ENCODE peak calls at places on chromosome 11, in ten cellular contexts. C is lower leg skin, I is tibial nerve, A is nephron progenitor cell, V is AG04450, X is kidney epithelial cell, M is progenitor cell of endocrine pancreas, B is IMR-90, D is PC-3, Q is cardiac muscle cell. R is an unnamed sample.

GRCh38 chr11:105741488-105742020 is 131.7 kb downstream of the GRIA4 start:
- DNase-seq in Q (no peak), X (no peak), A (no peak), M (no peak), C (no peak), V (no peak), B (no peak), D (peak), I (no peak), R (no peak)

GRCh38 chr11:5712507-5712906 is 22.9 kb downstream of the TRIM22 start:
- DNase-seq in X (no peak), C (no peak), A (no peak), I (no peak), M (no peak), Q (peak), V (no peak), B (peak), D (peak), R (no peak)

GRCh38 chr11:69912911-69913451 is 93.8 kb upstream of the FGF3 start:
- DNase-seq in A (peak), I (no peak), V (no peak), M (no peak), X (no peak), Q (no peak), C (no peak), B (peak), D (no peak), R (peak)

GRCh38 chr11:47861762-47862161 is 13.6 kb upstream of the NUP160 start:
- DNase-seq in M (no peak), D (peak), C (no peak), I (no peak), X (no peak), B (peak), A (no peak), Q (peak), V (no peak), R (no peak)

GRCh38 chr11:556175-556699 is 4.3 kb downstream of the LMNTD2 start:
- DNase-seq in M (no peak), Q (no peak), A (peak), C (no peak), X (no peak), V (no peak), B (no peak), I (no peak), D (no peak), R (no peak)

GRCh38 chr11:114295676-114296081 is 520 bp upstream of the NNMT start:
- DNase-seq in B (no peak), M (no peak), V (no peak), Q (no peak), X (no peak), D (no peak), A (no peak), I (no peak), C (no peak), R (no peak)

GRCh38 chr11:124724854-124725718 is 14.7 kb upstream of the NRGN start:
- DNase-seq in I (no peak), C (no peak), V (no peak), M (no peak), D (no peak), X (no peak), A (no peak), Q (no peak), B (no peak), R (peak)

GRCh38 chr11:94519478-94520084 is 7.3 kb downstream of the C11orf97 start:
- DNase-seq in Q (peak), B (peak), M (no peak), D (peak), V (no peak), X (no peak), I (peak), C (no peak), A (no peak), R (no peak)

GRCh38 chr11:1123970-1124369 is 33.8 kb upstream of the MUC5AC start:
- DNase-seq in B (no peak), C (no peak), V (no peak), D (no peak), I (no peak), M (peak), Q (no peak), A (no peak), X (no peak), R (no peak)

DNA sequence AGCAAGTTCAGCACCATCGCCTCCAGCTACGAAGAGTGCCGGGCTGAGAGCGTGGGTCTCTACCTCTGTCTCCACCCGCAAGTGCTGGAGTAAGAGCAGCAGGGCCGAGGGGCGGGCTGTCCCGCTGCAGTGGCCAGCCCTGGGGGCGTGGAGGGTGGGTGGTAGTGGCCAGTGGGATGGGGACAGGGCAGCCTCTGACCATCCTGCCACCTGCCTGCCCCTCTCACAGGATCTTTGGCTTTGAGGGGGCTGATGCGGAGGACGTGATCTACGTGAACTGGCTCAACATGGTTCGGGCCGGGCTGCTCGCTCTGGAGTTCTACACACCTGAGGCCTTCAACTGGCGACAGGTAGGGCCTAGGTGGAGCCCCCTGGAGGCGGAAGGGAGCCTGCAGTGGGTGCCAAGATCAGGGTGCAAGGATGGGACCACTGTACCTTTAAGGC is 15.0 kb upstream of the BBS1 start:
- DNase-seq in M (no peak), X (no peak), B (no peak), D (peak), C (no peak), I (no peak), V (no peak), A (no peak), Q (no peak), R (peak)
- TF ChIP-seq CTCF in M (peak), X (peak), B (no peak), D (peak), C (no peak), I (no peak), V (no peak), A (peak), Q (peak), R (no peak)

GRCh38 chr11:60946601-60947265 is 5.2 kb downstream of the SLC15A3 start:
- DNase-seq in V (no peak), C (no peak), M (no peak), X (no peak), D (no peak), Q (no peak), I (no peak), B (no peak), A (no peak), R (no peak)

GRCh38 chr11:60945295-60945667 is 6.7 kb downstream of the SLC15A3 start:
- DNase-seq in Q (no peak), A (no peak), M (no peak), X (no peak), I (no peak), C (no peak), V (no peak), D (no peak), B (no peak), R (no peak)

GRCh38 chr11:60942207-60942606 is 9.8 kb downstream of the SLC15A3 start:
- DNase-seq in X (no peak), M (no peak), B (no peak), Q (no peak), C (no peak), A (no peak), D (no peak), V (no peak), I (no peak), R (no peak)

GRCh38 chr11:60942970-60943565 is 8.9 kb downstream of the SLC15A3 start:
- DNase-seq in C (peak), A (no peak), X (no peak), V (no peak), M (no peak), Q (no peak), I (no peak), B (no peak), D (peak), R (peak)

GRCh38 chr11:60944504-60945294 is 7.3 kb downstream of the SLC15A3 start:
- DNase-seq in M (no peak), D (no peak), C (no peak), Q (no peak), V (no peak), I (no peak), B (no peak), A (no peak), X (no peak), R (no peak)
- TF ChIP-seq CTCF in M (peak), D (peak), C (no peak), Q (peak), V (peak), I (no peak), B (no peak), A (peak), X (peak), R (no peak)

GRCh38 chr11:11157201-11157600 is 195.8 kb downstream of the CSNK2A3 start:
- DNase-seq in A (peak), V (no peak), D (peak), X (no peak), B (peak), M (no peak), C (no peak), Q (peak), I (no peak), R (peak)
- TF ChIP-seq CTCF in A (peak), V (peak), D (peak), X (peak), B (peak), M (peak), C (no peak), Q (peak), I (no peak), R (no peak)

DNA sequence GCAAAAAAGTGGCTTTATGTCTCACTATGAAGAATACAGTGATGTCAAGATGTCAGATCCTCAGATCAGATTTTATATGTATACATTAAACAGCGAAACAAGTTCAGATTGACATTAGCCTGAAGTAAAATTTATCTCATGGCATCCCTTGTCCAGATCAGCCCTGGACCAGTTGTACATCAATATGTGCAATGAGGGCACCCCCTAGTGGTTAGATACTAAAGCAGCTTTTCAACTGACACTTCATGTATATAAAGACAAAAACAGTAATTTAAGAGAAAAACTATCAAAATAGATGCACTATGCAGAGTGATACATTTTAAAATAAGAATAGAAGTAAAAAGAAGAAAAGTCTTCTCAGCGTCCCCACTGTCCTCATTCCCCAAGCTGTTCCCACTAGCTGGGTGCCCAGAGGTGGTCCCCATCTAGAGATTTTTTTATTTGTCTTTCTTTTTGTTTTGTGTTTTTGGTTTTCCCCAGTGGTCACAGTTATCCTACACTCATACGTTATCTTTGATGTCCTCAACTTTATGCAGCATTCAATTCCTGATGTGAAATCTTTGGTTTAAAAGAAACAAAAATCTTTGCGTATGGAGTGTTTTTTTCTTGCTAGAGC is 2193.4 kb upstream of the RAG2 start:
- DNase-seq in M (peak), D (peak), I (peak), A (peak), V (peak), X (peak), C (no peak), B (peak), Q (peak), R (peak)
- TF ChIP-seq CTCF in M (peak), D (peak), I (peak), A (peak), V (peak), X (peak), C (no peak), B (peak), Q (peak), R (peak)

DNA sequence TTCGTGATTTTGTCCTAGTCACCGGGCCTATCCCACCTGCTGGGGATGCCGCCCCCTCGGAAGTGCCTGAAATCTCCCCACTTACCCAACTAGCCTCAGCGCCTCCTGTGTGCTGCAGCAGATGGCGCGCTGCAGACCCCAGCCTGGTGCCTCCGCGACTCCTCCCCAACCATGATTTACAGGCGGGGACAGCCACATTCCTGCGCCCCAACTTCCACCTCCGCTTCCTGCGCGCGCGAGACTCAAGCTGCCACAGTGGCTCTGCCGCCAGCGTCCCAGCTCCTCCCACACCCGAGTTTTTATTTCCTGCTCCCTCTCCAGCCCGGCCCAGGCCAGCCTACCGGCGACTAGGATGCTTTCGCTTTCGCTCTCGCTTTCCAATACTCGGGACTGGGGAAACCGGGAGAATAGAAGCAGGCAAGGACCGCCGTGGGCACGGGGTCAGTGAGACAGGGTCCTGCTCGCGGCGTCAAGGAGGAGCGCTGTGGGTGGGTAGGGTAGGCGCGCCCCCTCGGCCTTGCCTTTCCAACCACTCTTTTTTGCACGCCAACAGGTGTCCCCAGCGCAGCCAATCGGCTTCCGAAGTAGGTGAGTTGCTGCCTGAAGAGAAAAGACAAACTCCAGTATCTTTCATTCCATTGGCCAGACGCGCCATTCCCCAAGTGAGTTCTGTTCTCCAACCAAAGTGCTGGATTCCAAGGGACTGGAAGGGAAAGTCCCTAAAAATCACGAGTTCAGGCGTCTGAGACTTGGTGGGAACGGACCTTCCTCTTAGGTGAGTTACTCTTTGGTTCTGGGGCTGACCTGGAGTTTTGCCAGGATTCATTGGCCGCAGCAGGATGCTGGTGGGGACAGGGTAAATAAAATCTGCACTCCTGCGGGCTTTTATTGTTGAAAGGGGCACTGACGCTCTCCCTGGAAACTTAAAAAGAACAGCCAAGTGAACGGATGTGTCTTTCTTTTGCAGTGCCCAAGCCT is at the start of gene FAM111A:
- DNase-seq in I (peak), D (peak), V (peak), B (peak), Q (peak), M (peak), X (peak), C (peak), A (peak), R (peak)
- TF ChIP-seq CTCF in I (no peak), D (peak), V (peak), B (peak), Q (peak), M (peak), X (peak), C (no peak), A (peak), R (peak)

DNA sequence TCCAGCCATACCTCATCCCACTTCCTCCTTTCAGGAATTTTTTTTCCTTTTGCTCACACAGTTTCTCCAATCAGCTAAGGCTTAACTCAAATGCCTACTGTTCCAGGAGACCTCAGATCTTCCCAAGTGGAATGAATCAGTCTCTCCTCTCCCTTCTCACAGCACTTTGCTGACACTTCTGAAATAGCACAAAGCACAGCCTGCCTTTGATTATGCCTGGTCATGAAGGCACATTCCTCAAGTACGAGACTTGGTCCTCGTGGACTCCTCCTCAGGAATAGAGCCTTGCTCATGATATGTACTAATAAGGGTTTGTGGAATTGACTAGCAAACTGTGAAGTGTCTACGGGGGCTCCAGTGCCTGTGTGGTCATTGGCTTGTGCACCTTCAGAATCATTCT is 176.7 kb upstream of the TENM4 start:
- DNase-seq in Q (no peak), M (no peak), B (no peak), A (no peak), X (peak), I (no peak), D (no peak), V (no peak), C (no peak), R (no peak)
- TF ChIP-seq CTCF in Q (no peak), M (no peak), B (no peak), A (no peak), X (no peak), I (no peak), D (no peak), V (no peak), C (no peak), R (no peak)

GRCh38 chr11:12288212-12288933 is 89.0 kb upstream of the PARVA start:
- DNase-seq in B (peak), Q (peak), C (peak), I (peak), D (peak), M (peak), A (peak), X (no peak), V (peak), R (peak)
- TF ChIP-seq CTCF in B (peak), Q (peak), C (no peak), I (peak), D (peak), M (peak), A (peak), X (peak), V (peak), R (peak)

DNA sequence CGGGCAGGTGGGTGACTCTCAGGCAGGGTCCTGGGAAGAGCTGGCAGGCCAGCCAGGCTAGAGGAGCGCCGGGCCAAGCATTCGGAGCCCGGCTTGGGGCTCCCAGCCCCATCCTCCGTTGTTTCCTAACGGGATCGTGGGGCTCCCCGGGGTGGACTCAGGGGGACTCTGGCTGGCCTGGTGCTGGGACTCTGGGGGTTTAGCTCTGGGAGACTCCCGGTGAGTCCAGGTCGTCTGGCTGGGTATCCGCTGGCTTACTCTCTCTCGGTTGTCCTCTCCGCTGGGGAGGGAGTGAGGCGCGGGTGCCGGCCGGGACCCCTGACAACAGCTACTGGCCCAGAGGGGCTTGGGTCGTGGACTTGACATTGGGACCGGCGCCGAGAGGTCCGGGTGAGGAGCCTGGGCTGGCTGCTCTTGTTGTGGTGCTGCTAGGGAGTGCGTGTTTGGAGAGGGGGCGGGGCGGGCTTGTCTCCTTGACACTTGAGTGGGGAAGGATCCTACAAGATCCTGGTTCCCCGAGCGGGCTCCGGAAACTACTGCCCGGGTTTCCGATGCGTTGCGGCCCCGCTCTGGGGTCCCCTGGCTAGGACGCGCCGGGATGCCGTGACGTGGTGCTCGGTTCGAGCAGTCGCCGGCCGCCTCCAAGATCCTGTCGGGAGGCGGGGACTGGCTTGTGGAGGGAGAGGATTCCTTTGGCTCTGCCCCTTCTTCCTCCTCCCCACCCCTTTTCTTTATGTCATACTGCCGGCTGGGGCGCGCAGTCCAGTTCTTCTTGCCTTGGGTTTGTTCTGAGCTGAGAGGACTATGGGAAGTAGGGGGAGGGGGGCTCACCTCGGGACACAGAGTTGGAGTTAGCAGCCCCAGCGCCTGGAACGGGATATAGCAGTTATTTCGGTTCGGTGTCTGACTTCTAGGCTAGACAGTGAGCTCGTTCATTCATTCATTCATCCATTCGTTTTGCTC is 585 bp downstream of the EMSY start:
- DNase-seq in B (peak), A (peak), M (peak), C (peak), I (peak), X (peak), Q (peak), D (peak), V (peak), R (peak)
- TF ChIP-seq CTCF in B (peak), A (no peak), M (peak), C (no peak), I (no peak), X (no peak), Q (no peak), D (no peak), V (peak), R (no peak)

GRCh38 chr11:7657306-7658025 is 15.8 kb downstream of the CYB5R2 start:
- DNase-seq in C (peak), Q (peak), I (peak), V (no peak), A (peak), D (peak), X (no peak), M (no peak), B (peak), R (peak)
- TF ChIP-seq CTCF in C (no peak), Q (peak), I (peak), V (peak), A (peak), D (peak), X (peak), M (peak), B (peak), R (peak)